ENCODE peak calls at places on chromosomes 5 and 9, in five cellular contexts. F, W, P, B and A are unnamed samples.

GRCh38 chr5:131323378-131323777 is 59.5 kb downstream of the CDC42SE2 start:
- DNase-seq in F (no peak), W (no peak), P (no peak), B (no peak), A (no peak)

GRCh38 chr5:72507360-72508238 is at the start of gene ZNF366:
- DNase-seq in P (no peak), W (no peak), B (no peak), F (peak), A (no peak)

GRCh38 chr5:153641183-153641688 is 150.8 kb downstream of the GRIA1 start:
- DNase-seq in F (no peak), B (no peak), W (no peak), P (no peak), A (no peak)

GRCh38 chr9:128913995-128914772 is 6.6 kb upstream of the PHYHD1 start:
- DNase-seq in B (no peak), F (no peak), P (no peak), W (no peak), A (no peak)

GRCh38 chr5:180373475-180374269 is 20.5 kb upstream of the GFPT2 start:
- DNase-seq in W (no peak), P (no peak), F (no peak), B (no peak), A (no peak)

GRCh38 chr5:67010684-67011409 is 185.8 kb downstream of the CD180 start:
- DNase-seq in P (no peak), W (no peak), B (no peak), F (no peak), A (no peak)

GRCh38 chr5:143216211-143216610 is 187.3 kb downstream of the NR3C1 start:
- DNase-seq in B (no peak), P (no peak), W (no peak), F (no peak), A (no peak)

GRCh38 chr5:94403483-94403882 is 214.9 kb downstream of the KIAA0825 start:
- DNase-seq in W (no peak), F (no peak), P (no peak), B (no peak), A (no peak)

GRCh38 chr5:101932599-101932998 is 363.5 kb downstream of the SLCO4C1 start:
- DNase-seq in F (no peak), P (no peak), B (no peak), W (no peak), A (no peak)

GRCh38 chr5:170597876-170598275 is 94.1 kb downstream of the KCNIP1 start:
- DNase-seq in P (no peak), B (no peak), F (no peak), W (no peak), A (no peak)

GRCh38 chr5:136905571-136905970 is 540.2 kb upstream of the TRPC7 start:
- DNase-seq in B (no peak), F (no peak), P (no peak), W (no peak), A (no peak)

GRCh38 chr9:24504521-24504920 is 41.2 kb downstream of the IZUMO3 start:
- DNase-seq in B (no peak), P (no peak), F (no peak), W (no peak), A (no peak)

GRCh38 chr9:70601000-70601929 is 186.8 kb upstream of the KLF9 start:
- DNase-seq in P (peak), W (no peak), F (no peak), B (peak), A (peak)

GRCh38 chr5:135353952-135354721 is 44.9 kb downstream of the MACROH2A1 start:
- DNase-seq in P (peak), W (no peak), F (no peak), B (peak), A (peak)

GRCh38 chr5:175378444-175379028 is 65.4 kb downstream of the DRD1 start:
- DNase-seq in F (no peak), P (no peak), B (no peak), W (peak), A (peak)

GRCh38 chr5:135271533-135272310 is 127.3 kb downstream of the MACROH2A1 start:
- DNase-seq in W (no peak), F (peak), B (no peak), P (no peak), A (no peak)

GRCh38 chr9:129402341-129402739 is 218.6 kb downstream of the C9orf50 start:
- DNase-seq in P (no peak), F (peak), B (peak), W (no peak), A (no peak)

GRCh38 chr5:56659991-56660390 is 155.4 kb upstream of the MAP3K1 start:
- DNase-seq in B (no peak), F (no peak), W (no peak), P (no peak), A (no peak)

GRCh38 chr5:116696356-116696755 is 121.7 kb upstream of the SEMA6A start:
- DNase-seq in W (no peak), F (peak), P (no peak), B (no peak), A (no peak)

GRCh38 chr9:36770025-36770424 is 197.3 kb downstream of the MELK start:
- DNase-seq in W (no peak), P (no peak), B (no peak), F (no peak), A (no peak)
- TF ChIP-seq CTCF in W (no peak), P (no peak), B (no peak), F (no peak), A (no peak)

GRCh38 chr9:36148652-36149051 is 12.1 kb downstream of the GLIPR2 start:
- DNase-seq in B (peak), W (peak), F (no peak), P (peak), A (peak)
- H3K4me3 ChIP-seq in B (no peak), W (no peak), F (no peak), P (no peak), A (no peak)

DNA sequence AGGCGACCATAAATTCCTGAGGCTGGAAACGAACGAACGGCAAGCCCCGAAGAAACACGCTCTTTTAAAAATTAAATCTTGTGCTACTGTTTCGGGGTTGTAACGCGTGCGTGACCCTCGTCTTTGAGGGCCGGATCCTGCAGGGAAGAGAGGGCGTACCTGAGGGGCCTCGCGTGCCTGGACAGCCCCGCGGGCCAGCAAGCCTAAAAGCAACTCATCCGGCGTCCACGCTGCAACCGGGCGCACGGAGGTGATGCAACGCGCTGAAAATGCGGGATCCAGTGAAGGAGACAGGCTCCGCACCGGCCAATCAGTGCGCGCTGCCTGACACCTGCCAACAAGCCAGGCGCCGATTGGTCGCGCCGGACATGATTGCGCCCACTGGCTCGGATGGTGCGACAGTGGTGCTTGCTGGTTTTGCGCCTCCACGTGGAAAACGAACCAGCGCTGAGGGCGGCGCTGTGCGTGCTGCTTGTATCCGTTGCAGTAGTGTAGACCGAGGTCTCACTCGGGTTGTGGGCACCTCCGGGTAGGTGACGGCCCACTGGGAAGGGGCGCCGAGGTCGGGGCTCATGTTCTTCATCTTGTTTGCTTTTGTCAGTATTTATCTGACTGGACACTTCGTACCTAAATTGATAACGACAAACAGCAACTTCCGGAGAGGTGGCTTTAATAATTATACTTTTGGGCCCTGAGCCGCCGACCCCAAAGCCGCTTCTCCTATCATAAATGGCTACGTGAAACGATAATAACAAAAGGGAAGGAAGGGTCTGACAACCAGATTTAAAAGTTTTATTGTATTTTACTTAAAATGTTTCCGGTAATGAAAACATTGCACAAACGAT is at the start of gene IARS1:
- DNase-seq in B (peak), W (peak), F (peak), P (peak), A (peak)
- TF ChIP-seq CTCF in B (no peak), W (peak), F (peak), P (no peak), A (peak)

DNA sequence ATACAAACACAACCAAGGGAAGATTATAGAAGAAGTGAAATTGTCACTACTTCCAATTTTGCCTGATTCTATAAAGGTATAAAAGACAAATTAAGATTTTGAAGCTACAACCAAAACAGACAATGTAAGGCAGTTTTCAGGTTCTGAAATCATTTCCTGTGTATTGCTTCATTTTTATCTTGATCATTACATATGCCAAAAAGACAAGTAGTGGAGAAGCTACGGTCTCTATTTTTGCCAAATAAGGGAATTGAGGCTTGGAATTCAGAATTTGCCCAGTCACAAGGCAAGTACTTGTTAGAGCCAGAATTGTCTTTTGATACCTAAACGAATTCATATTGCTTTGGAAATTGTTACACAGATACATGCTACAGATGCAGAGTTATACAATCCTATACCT is 20.6 kb downstream of the EDIL3 start:
- DNase-seq in P (no peak), W (no peak), B (no peak), F (no peak), A (no peak)
- H3K4me3 ChIP-seq in P (no peak), W (no peak), B (no peak), F (no peak), A (no peak)

GRCh38 chr5:12902611-12903010 is 998.4 kb upstream of the CTNND2 start:
- DNase-seq in B (no peak), P (no peak), W (no peak), F (no peak), A (no peak)
- TF ChIP-seq CTCF in B (no peak), P (no peak), W (no peak), F (no peak), A (no peak)

GRCh38 chr5:1203968-1204692 is 2.7 kb downstream of the SLC6A19 start:
- DNase-seq in F (no peak), W (no peak), B (no peak), P (no peak), A (no peak)

GRCh38 chr5:1203311-1203967 is 2.0 kb downstream of the SLC6A19 start:
- DNase-seq in B (no peak), F (no peak), P (no peak), W (no peak), A (no peak)

GRCh38 chr5:1202026-1202797 is 817 bp downstream of the SLC6A19 start:
- DNase-seq in F (no peak), W (no peak), B (no peak), P (no peak), A (no peak)

GRCh38 chr5:1201327-1202025 is at the start of gene SLC6A19:
- DNase-seq in B (no peak), P (no peak), W (no peak), F (no peak), A (no peak)

DNA sequence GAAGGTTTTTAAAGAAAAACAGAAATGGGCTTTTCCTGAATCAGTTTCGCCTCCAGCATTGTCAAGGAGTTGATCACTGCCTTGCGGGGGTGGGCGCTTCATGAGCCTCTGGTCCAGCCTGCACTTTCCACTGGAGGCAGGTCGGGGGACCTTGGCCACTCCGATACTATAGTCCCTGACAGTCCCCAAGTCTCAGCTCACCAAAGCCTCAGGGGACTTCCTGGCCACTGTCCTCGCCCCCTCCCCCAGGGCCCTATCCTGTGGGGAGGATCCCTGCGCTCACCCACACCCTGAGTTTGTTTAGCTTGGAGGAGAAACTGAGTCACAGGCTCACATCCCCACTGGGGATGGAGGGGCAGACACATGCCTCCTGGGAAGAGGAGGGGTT is 1.4 kb downstream of the SLC6A19 start:
- DNase-seq in B (no peak), W (no peak), P (no peak), F (no peak), A (no peak)
- H3K4me3 ChIP-seq in B (no peak), W (no peak), P (no peak), F (no peak), A (no peak)

DNA sequence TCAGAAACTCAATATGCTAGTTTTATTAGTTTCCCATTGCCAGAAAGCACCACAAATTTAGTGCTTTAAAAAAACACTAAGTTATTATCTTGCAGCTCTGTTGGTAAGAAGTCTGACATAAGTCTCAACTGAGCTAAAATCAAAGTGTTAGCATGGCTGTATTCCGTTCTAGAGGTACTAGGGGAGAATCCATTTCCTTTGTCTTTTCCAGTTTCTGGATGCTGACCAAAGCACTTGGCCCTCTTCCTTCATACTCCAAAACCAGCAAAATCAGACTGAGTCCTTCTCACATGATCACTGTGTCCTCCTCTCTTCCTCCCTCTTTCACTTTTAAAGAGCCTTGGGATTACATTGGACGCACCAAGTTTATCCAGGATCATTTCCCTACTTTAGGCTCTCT is 9.5 kb downstream of the CDH18 start:
- DNase-seq in P (no peak), F (no peak), B (no peak), W (no peak), A (no peak)
- TF ChIP-seq CTCF in P (no peak), F (no peak), B (no peak), W (no peak), A (no peak)

GRCh38 chr9:98034593-98035546 is 21.7 kb upstream of the NANS start:
- DNase-seq in B (peak), F (peak), P (peak), W (peak), A (peak)
- H3K4me3 ChIP-seq in B (no peak), F (no peak), P (no peak), W (no peak), A (no peak)